ENCODE peak calls at places on chromosomes 16 and 17, in four cellular contexts. G is A549, M is K562, B is HepG2. W is an unnamed sample.

GRCh38 chr17:82327289-82327688 is 6.3 kb downstream of the SECTM1 start:
- DNase-seq in G (no peak), B (no peak), M (no peak), W (no peak)

GRCh38 chr17:46717999-46718398 is 100.5 kb downstream of the WNT3 start:
- DNase-seq in G (no peak), B (no peak), M (no peak), W (no peak)

GRCh38 chr17:34892864-34893263 is 68.4 kb downstream of the CCT6B start:
- DNase-seq in G (peak), B (no peak), M (peak), W (peak)

GRCh38 chr17:61410555-61411089 is 11.0 kb downstream of the TBX2 start:
- DNase-seq in M (no peak), B (no peak), G (no peak), W (peak)

GRCh38 chr16:60811657-60812056 is 1224.6 kb downstream of the CDH8 start:
- DNase-seq in B (no peak), M (no peak), G (no peak), W (no peak)

GRCh38 chr17:31877911-31878702 is 19.1 kb upstream of the COPRS start:
- DNase-seq in B (no peak), G (no peak), M (no peak), W (no peak)

GRCh38 chr16:10817963-10818941 is at the start of gene TVP23A:
- DNase-seq in M (peak), B (no peak), G (no peak), W (peak)

GRCh38 chr16:30535777-30536190 is 1.1 kb upstream of the ZNF747 start:
- DNase-seq in M (peak), B (peak), G (no peak), W (peak)

GRCh38 chr17:81854974-81855774 is 5.2 kb downstream of the P4HB start:
- DNase-seq in M (no peak), G (no peak), B (no peak), W (no peak)

GRCh38 chr16:67865318-67865717 is 7.5 kb upstream of the EDC4 start:
- DNase-seq in G (peak), B (peak), M (peak), W (no peak)

GRCh38 chr16:58393138-58393504 is 850 bp downstream of the GINS3 start:
- DNase-seq in M (peak), G (peak), B (peak), W (no peak)

GRCh38 chr17:29341726-29342125 is 47.8 kb upstream of the NUFIP2 start:
- DNase-seq in G (no peak), M (no peak), B (no peak), W (no peak)

GRCh38 chr17:4514206-4514605 is 15.5 kb downstream of the SPNS2 start:
- DNase-seq in G (no peak), B (no peak), M (no peak), W (no peak)

GRCh38 chr17:43671075-43671692 is 9.5 kb upstream of the MEOX1 start:
- DNase-seq in G (no peak), M (no peak), B (no peak), W (no peak)

GRCh38 chr17:63780507-63780906 is 6.5 kb downstream of the DDX42 start:
- DNase-seq in B (no peak), M (no peak), G (no peak), W (no peak)

GRCh38 chr16:31568577-31569359 is 41.1 kb downstream of the AHSP start:
- DNase-seq in B (no peak), G (no peak), M (peak), W (peak)

GRCh38 chr17:36856921-36857381 is 80.3 kb upstream of the LHX1 start:
- DNase-seq in G (no peak), M (no peak), B (no peak), W (no peak)

GRCh38 chr17:17078832-17079231 is 36.6 kb downstream of the MPRIP start:
- DNase-seq in B (no peak), G (no peak), M (no peak), W (no peak)

GRCh38 chr17:49944451-49944850 is 24.5 kb upstream of the DLX4 start:
- DNase-seq in M (no peak), G (no peak), B (no peak), W (no peak)

GRCh38 chr17:8131844-8132441 is 8.0 kb upstream of the HES7 start:
- DNase-seq in G (no peak), M (no peak), B (no peak), W (no peak)

GRCh38 chr16:88673685-88674398 is 11.0 kb upstream of the MVD start:
- DNase-seq in G (no peak), B (no peak), M (no peak), W (no peak)

GRCh38 chr17:76940293-76940692 is 72.1 kb downstream of the MGAT5B start:
- DNase-seq in M (no peak), B (no peak), G (no peak), W (peak)

GRCh38 chr16:69711115-69711740 is 15.1 kb downstream of the NQO1 start:
- DNase-seq in G (no peak), M (no peak), B (no peak), W (no peak)

GRCh38 chr17:32461853-32462617 is 17.7 kb downstream of the PSMD11 start:
- DNase-seq in G (peak), M (peak), B (peak), W (peak)

GRCh38 chr17:16313159-16314090 is 39.8 kb downstream of the CENPV start:
- DNase-seq in M (peak), G (no peak), B (peak), W (no peak)

GRCh38 chr17:46020023-46020735 is 21.1 kb downstream of the STH start:
- DNase-seq in G (no peak), B (no peak), M (no peak), W (no peak)

GRCh38 chr17:45794840-45795239 is 10.7 kb downstream of the CRHR1 start:
- DNase-seq in G (peak), B (no peak), M (peak), W (no peak)

GRCh38 chr17:40241435-40241834 is 22.3 kb downstream of the WIPF2 start:
- DNase-seq in M (no peak), B (no peak), G (no peak), W (no peak)

GRCh38 chr17:73815474-73815873 is 171.2 kb upstream of the SDK2 start:
- DNase-seq in B (no peak), M (no peak), G (no peak), W (no peak)
- TF ChIP-seq JUN in B (no peak), M (no peak), G (no peak), W (no peak)

GRCh38 chr17:73551756-73552155 is 92.5 kb downstream of the SDK2 start:
- DNase-seq in B (no peak), G (no peak), M (no peak), W (no peak)
- TF ChIP-seq RAD21 in B (no peak), G (no peak), M (no peak), W (no peak)

DNA sequence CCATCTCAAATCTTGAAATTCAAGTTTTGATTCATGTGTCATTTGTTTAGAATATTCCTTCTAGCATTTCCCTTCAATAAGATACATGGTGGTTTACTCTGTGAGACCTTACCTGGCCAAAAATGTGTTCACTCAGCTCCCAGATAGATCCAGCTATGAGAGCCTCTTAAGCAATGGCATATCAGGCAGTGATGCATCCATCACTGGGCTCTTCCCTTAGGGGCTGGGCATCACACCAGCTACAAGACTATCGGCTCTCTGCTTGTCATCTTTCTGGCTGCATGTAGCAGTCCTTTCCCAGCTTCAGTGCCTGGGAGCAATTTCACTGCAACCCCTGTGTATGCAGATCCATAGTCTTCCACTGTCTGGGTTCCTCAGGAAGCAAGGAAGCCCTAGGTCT is 40.6 kb downstream of the GOSR1 start:
- DNase-seq in B (no peak), M (no peak), G (no peak), W (no peak)
- TF ChIP-seq JUN in B (no peak), M (no peak), G (no peak), W (no peak)

GRCh38 chr17:13598353-13599167 is 3.2 kb downstream of the HS3ST3A1 start:
- DNase-seq in G (no peak), B (no peak), M (no peak), W (no peak)
- TF ChIP-seq RAD21 in G (no peak), B (no peak), M (no peak), W (no peak)

DNA sequence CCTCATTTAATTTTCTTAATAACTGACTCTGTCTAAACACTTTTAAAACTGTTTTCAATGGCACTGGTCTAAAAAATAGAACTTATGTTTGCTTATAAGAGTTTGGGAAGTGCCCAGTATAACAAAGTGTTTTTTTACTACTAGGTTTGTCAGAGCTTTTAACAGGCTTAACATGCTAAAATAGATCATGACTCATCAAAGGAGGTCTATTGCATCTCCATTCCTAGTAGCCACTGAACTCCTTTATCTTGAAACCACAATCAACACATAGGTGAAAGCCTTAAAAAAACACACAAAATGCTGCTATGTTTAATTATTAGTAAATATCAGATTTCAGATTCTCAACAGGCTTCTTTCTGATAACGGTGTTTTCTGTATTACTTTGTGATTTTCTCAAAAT is 196.4 kb upstream of the KIF2B start:
- DNase-seq in G (no peak), B (no peak), M (peak), W (no peak)
- TF ChIP-seq JUN in G (no peak), B (no peak), M (peak), W (no peak)

W was measured in H1.